ENCODE peak calls at places on chromosome 7, in four cellular contexts. W is NCI-H1105, M is posterior cingulate gyrus, O is HEK293T. T is an unnamed sample.

GRCh38 chr7:22718200-22718711 is 8.7 kb upstream of the IL6 start:
- DNase-seq in O (no peak), M (no peak), W (no peak), T (no peak)

GRCh38 chr7:90715067-90715466 is 118.9 kb downstream of the CDK14 start:
- DNase-seq in W (no peak), O (no peak), M (no peak), T (no peak)

GRCh38 chr7:96169439-96169838 is 152.5 kb downstream of the SLC25A13 start:
- DNase-seq in W (no peak), M (no peak), O (no peak), T (no peak)

GRCh38 chr7:158617737-158618128 is 30.1 kb upstream of the PTPRN2 start:
- DNase-seq in W (no peak), O (no peak), M (no peak), T (no peak)

GRCh38 chr7:46169384-46169755 is 248.3 kb upstream of the IGFBP3 start:
- DNase-seq in M (no peak), W (no peak), O (no peak), T (no peak)

GRCh38 chr7:135790371-135790977 is 41.9 kb upstream of the FAM180A start:
- DNase-seq in M (no peak), O (no peak), W (no peak), T (no peak)

GRCh38 chr7:139883814-139884213 is 54.8 kb downstream of the TBXAS1 start:
- DNase-seq in O (no peak), W (no peak), M (no peak), T (no peak)

GRCh38 chr7:129298268-129298893 is 73.6 kb downstream of the AHCYL2 start:
- DNase-seq in W (peak), M (no peak), O (peak), T (peak)

GRCh38 chr7:32500922-32501341 is 5.6 kb downstream of the AVL9 start:
- DNase-seq in O (no peak), W (no peak), M (no peak), T (peak)

GRCh38 chr7:43785425-43785824 is 26.9 kb downstream of the BLVRA start:
- DNase-seq in W (no peak), M (no peak), O (no peak), T (no peak)

T was measured in LoVo.